ENCODE peak calls at places on chromosomes 13 and 19, in four cellular contexts. D is Panc1, L is HCT116, N is K562. T is an unnamed sample.

GRCh38 chr13:106138620-106139019 is 396.8 kb downstream of the EFNB2 start:
- DNase-seq in L (no peak), D (no peak), N (no peak), T (no peak)

GRCh38 chr19:35008891-35009341 is 8.8 kb downstream of the GRAMD1A start:
- DNase-seq in D (no peak), L (no peak), N (no peak), T (no peak)

GRCh38 chr13:102999498-102999897 is 66.7 kb downstream of the SLC10A2 start:
- DNase-seq in L (no peak), D (no peak), N (no peak), T (no peak)

GRCh38 chr13:34345601-34345939 is 527.6 kb downstream of the RFC3 start:
- DNase-seq in L (no peak), N (no peak), D (no peak), T (no peak)

GRCh38 chr19:47168065-47168464 is 37.4 kb downstream of the SAE1 start:
- DNase-seq in D (no peak), N (no peak), L (no peak), T (no peak)

GRCh38 chr19:41741244-41741554 is 14.1 kb upstream of the CEACAM6 start:
- DNase-seq in L (no peak), N (no peak), D (no peak), T (no peak)

GRCh38 chr19:13463296-13463695 is 43.0 kb downstream of the CACNA1A start:
- DNase-seq in D (no peak), L (no peak), N (peak), T (no peak)

GRCh38 chr13:28843594-28843993 is 23.5 kb downstream of the MTUS2 start:
- DNase-seq in N (no peak), D (no peak), L (no peak), T (no peak)

GRCh38 chr19:38869836-38870607 is 8.1 kb downstream of the RINL start:
- DNase-seq in N (no peak), D (no peak), L (no peak), T (no peak)

GRCh38 chr19:38024991-38025716 is 118.1 kb downstream of the SIPA1L3 start:
- DNase-seq in D (no peak), L (no peak), N (peak), T (no peak)

GRCh38 chr13:42363941-42364612 is 92.1 kb downstream of the AKAP11 start:
- DNase-seq in D (no peak), N (no peak), L (no peak), T (no peak)

GRCh38 chr19:46815833-46816627 is 27.6 kb upstream of the SLC1A5 start:
- DNase-seq in L (peak), N (no peak), D (no peak), T (peak)

GRCh38 chr13:60627071-60627686 is 230.2 kb downstream of the TDRD3 start:
- DNase-seq in N (peak), D (no peak), L (peak), T (peak)

GRCh38 chr13:50080158-50080855 is 65.1 kb downstream of the KCNRG start:
- DNase-seq in D (no peak), L (no peak), N (peak), T (peak)
- TF ChIP-seq TCF7L2 in D (no peak), L (no peak), N (no peak), T (no peak)

GRCh38 chr13:46812398-46812797 is 15.4 kb upstream of the ESD start:
- DNase-seq in D (no peak), N (no peak), L (no peak), T (no peak)

GRCh38 chr13:46817838-46818476 is 21.0 kb upstream of the ESD start:
- DNase-seq in D (no peak), L (no peak), N (no peak), T (no peak)

GRCh38 chr13:46817081-46817480 is 20.1 kb upstream of the ESD start:
- DNase-seq in L (no peak), N (no peak), D (no peak), T (no peak)
- TF ChIP-seq TCF7L2 in L (no peak), N (no peak), D (no peak), T (no peak)

GRCh38 chr13:113216165-113217056 is 7.0 kb downstream of the CUL4A start:
- DNase-seq in D (no peak), N (peak), L (peak), T (peak)
- TF ChIP-seq TCF7L2 in D (no peak), N (no peak), L (peak), T (no peak)

GRCh38 chr19:43505186-43505456 is 575 bp upstream of the PHLDB3 start:
- DNase-seq in L (no peak), N (no peak), D (no peak), T (no peak)

GRCh38 chr19:43503501-43504425 is 783 bp downstream of the PHLDB3 start:
- DNase-seq in L (peak), N (peak), D (peak), T (peak)

GRCh38 chr19:43506629-43507028 is 2.1 kb upstream of the PHLDB3 start:
- DNase-seq in L (no peak), D (no peak), N (no peak), T (no peak)

GRCh38 chr19:43505941-43506340 is 1.4 kb upstream of the PHLDB3 start:
- DNase-seq in L (no peak), D (no peak), N (no peak), T (no peak)

GRCh38 chr19:43504426-43505185 is at the start of gene PHLDB3:
- DNase-seq in N (no peak), L (no peak), D (no peak), T (peak)
- TF ChIP-seq TCF7L2 in N (no peak), L (no peak), D (no peak), T (no peak)

DNA sequence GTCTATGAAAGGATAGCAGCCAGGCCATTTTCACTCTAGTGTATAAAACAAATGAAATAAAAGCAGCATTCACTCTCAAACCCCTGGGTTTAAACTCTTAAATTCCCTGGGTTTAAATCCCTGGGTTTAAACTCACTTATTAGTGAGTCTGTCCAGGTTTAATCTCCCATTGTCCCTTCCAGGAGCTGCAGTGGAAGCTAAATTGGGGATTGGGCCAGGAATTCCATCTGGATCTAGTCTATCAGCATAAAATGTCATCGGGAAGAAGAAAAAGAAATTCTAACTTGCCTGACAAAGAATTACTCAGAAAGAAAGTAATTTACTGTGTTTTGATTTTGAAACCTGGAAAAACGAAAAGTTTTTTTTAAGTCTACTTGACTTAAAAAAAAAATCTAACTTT is 54.8 kb downstream of the FRY start:
- DNase-seq in N (no peak), D (no peak), L (no peak), T (no peak)
- TF ChIP-seq TCF7L2 in N (no peak), D (no peak), L (no peak), T (no peak)

GRCh38 chr19:29524201-29524911 is 1.4 kb upstream of the VSTM2B start:
- DNase-seq in D (no peak), L (no peak), N (no peak), T (no peak)
- TF ChIP-seq TCF7L2 in D (no peak), L (no peak), N (no peak), T (no peak)